ENCODE peak calls at places on chromosome 22, in six cellular contexts. One of them, this sample, is unnamed.
A peak's percentile ranks its signal among the peaks of the same experiment; 100 is the strongest.

GRCh38 chr22:32202539-32203180 is 2.2 kb downstream of the RFPL2 start:
- DNase-seq in AG09319: no peak
- DNase-seq in transverse colon: peak; percentile 71
- DNase-seq in H9: peak; percentile 73
- DNase-seq in CD8-positive, alpha-beta T cell: no peak
- DNase-seq in osteocyte: no peak
- DNase-seq in this sample: peak; percentile 62

GRCh38 chr22:40257979-40258378 is 80.3 kb downstream of the TNRC6B start:
- DNase-seq in AG09319: no peak
- DNase-seq in transverse colon: no peak
- DNase-seq in H9: no peak
- DNase-seq in CD8-positive, alpha-beta T cell: no peak
- DNase-seq in osteocyte: no peak
- DNase-seq in this sample: no peak

GRCh38 chr22:38314992-38315800 is 2.0 kb downstream of the CSNK1E start:
- DNase-seq in AG09319: no peak
- DNase-seq in transverse colon: peak; percentile 41
- DNase-seq in H9: no peak
- DNase-seq in CD8-positive, alpha-beta T cell: no peak
- DNase-seq in osteocyte: no peak
- DNase-seq in this sample: no peak

GRCh38 chr22:32926600-32926999 is 125.1 kb downstream of the TIMP3 start:
- DNase-seq in AG09319: no peak
- DNase-seq in transverse colon: no peak
- DNase-seq in H9: peak; percentile 48
- DNase-seq in CD8-positive, alpha-beta T cell: no peak
- DNase-seq in osteocyte: no peak
- DNase-seq in this sample: peak; percentile 29

GRCh38 chr22:24068717-24069116 is 57.6 kb downstream of the CABIN1 start:
- DNase-seq in AG09319: no peak
- DNase-seq in transverse colon: no peak
- DNase-seq in H9: no peak
- DNase-seq in CD8-positive, alpha-beta T cell: no peak
- DNase-seq in osteocyte: no peak
- DNase-seq in this sample: no peak

GRCh38 chr22:32407332-32407731 is 4.7 kb downstream of the RTCB start:
- DNase-seq in AG09319: no peak
- DNase-seq in transverse colon: no peak
- DNase-seq in H9: no peak
- DNase-seq in CD8-positive, alpha-beta T cell: no peak
- DNase-seq in osteocyte: no peak
- DNase-seq in this sample: no peak

GRCh38 chr22:28398355-28398754 is 281.3 kb downstream of the TTC28 start:
- DNase-seq in AG09319: no peak
- DNase-seq in transverse colon: no peak
- DNase-seq in H9: no peak
- DNase-seq in CD8-positive, alpha-beta T cell: no peak
- DNase-seq in osteocyte: no peak
- DNase-seq in this sample: no peak

GRCh38 chr22:47091241-47091691 is 328.8 kb downstream of the TBC1D22A start:
- DNase-seq in AG09319: peak; percentile 1
- DNase-seq in transverse colon: no peak
- DNase-seq in H9: no peak
- DNase-seq in CD8-positive, alpha-beta T cell: no peak
- DNase-seq in osteocyte: no peak
- DNase-seq in this sample: no peak

GRCh38 chr22:28817919-28818859 is 17.8 kb upstream of the XBP1 start:
- DNase-seq in AG09319: no peak
- DNase-seq in transverse colon: peak; percentile 66
- DNase-seq in H9: no peak
- DNase-seq in CD8-positive, alpha-beta T cell: no peak
- DNase-seq in osteocyte: no peak
- DNase-seq in this sample: no peak

GRCh38 chr22:33656808-33657628 is 263.3 kb downstream of the LARGE1 start:
- DNase-seq in AG09319: no peak
- DNase-seq in transverse colon: no peak
- DNase-seq in H9: no peak
- DNase-seq in CD8-positive, alpha-beta T cell: no peak
- DNase-seq in osteocyte: no peak
- DNase-seq in this sample: no peak

GRCh38 chr22:20634560-20635226 is 127.3 kb downstream of the MED15 start:
- DNase-seq in AG09319: no peak
- DNase-seq in transverse colon: no peak
- DNase-seq in H9: no peak
- DNase-seq in CD8-positive, alpha-beta T cell: no peak
- DNase-seq in osteocyte: no peak
- DNase-seq in this sample: no peak
- TF ChIP-seq CTCF in AG09319: no peak
- TF ChIP-seq CTCF in transverse colon: no peak
- TF ChIP-seq CTCF in H9: no peak
- TF ChIP-seq CTCF in CD8-positive, alpha-beta T cell: no peak
- TF ChIP-seq CTCF in osteocyte: no peak
- TF ChIP-seq CTCF in this sample: no peak

GRCh38 chr22:22753526-22754267 is 109.3 kb downstream of the GGTLC2 start:
- DNase-seq in AG09319: no peak
- DNase-seq in transverse colon: peak; percentile 79
- DNase-seq in H9: peak; percentile 86
- DNase-seq in CD8-positive, alpha-beta T cell: peak; percentile 76
- DNase-seq in osteocyte: peak; percentile 82
- DNase-seq in this sample: peak; percentile 73
- TF ChIP-seq CTCF in AG09319: peak; percentile 56
- TF ChIP-seq CTCF in transverse colon: peak; percentile 63
- TF ChIP-seq CTCF in H9: peak; percentile 77
- TF ChIP-seq CTCF in CD8-positive, alpha-beta T cell: peak; percentile 70
- TF ChIP-seq CTCF in osteocyte: peak; percentile 55
- TF ChIP-seq CTCF in this sample: peak; percentile 59

GRCh38 chr22:20439928-20440575 is 2.4 kb upstream of the SCARF2 start:
- DNase-seq in AG09319: no peak
- DNase-seq in transverse colon: no peak
- DNase-seq in H9: no peak
- DNase-seq in CD8-positive, alpha-beta T cell: no peak
- DNase-seq in osteocyte: no peak
- DNase-seq in this sample: no peak

GRCh38 chr22:20439556-20439927 is 1.9 kb upstream of the SCARF2 start:
- DNase-seq in AG09319: no peak
- DNase-seq in transverse colon: no peak
- DNase-seq in H9: no peak
- DNase-seq in CD8-positive, alpha-beta T cell: no peak
- DNase-seq in osteocyte: no peak
- DNase-seq in this sample: no peak

GRCh38 chr22:20438066-20438677 is 547 bp upstream of the SCARF2 start:
- DNase-seq in AG09319: no peak
- DNase-seq in transverse colon: no peak
- DNase-seq in H9: peak; percentile 57
- DNase-seq in CD8-positive, alpha-beta T cell: no peak
- DNase-seq in osteocyte: no peak
- DNase-seq in this sample: no peak

GRCh38 chr22:20437253-20438065 is at the start of gene SCARF2:
- DNase-seq in AG09319: no peak
- DNase-seq in transverse colon: peak; percentile 37
- DNase-seq in H9: peak; percentile 70
- DNase-seq in CD8-positive, alpha-beta T cell: no peak
- DNase-seq in osteocyte: no peak
- DNase-seq in this sample: peak; percentile 85

GRCh38 chr22:20438678-20439492 is 1.3 kb upstream of the SCARF2 start:
- DNase-seq in AG09319: no peak
- DNase-seq in transverse colon: no peak
- DNase-seq in H9: peak; percentile 57
- DNase-seq in CD8-positive, alpha-beta T cell: no peak
- DNase-seq in osteocyte: no peak
- DNase-seq in this sample: no peak
- TF ChIP-seq CTCF in AG09319: peak; percentile 48
- TF ChIP-seq CTCF in transverse colon: no peak
- TF ChIP-seq CTCF in H9: peak; percentile 49
- TF ChIP-seq CTCF in CD8-positive, alpha-beta T cell: no peak
- TF ChIP-seq CTCF in osteocyte: peak; percentile 34
- TF ChIP-seq CTCF in this sample: no peak

DNA sequence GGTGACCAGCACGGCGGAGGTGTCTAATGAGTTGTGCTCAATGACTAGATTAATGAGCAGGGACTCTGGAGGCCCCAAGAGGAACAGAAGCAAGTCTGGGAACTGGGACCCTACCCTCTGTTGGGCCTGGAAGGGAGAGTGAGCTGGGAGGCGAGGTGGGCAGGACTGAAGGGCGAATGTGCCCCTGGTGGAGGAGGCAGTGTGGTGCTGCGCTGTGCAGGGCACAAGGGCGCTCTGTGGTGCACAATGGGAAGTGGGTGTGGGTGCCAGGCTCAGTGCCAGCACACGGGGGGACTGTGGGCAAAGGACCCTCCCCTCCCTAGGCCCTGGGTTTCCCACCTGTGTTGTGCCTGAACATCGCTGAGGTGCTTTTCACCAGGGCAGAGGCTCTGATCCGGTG is 57.5 kb upstream of the TTLL12 start:
- DNase-seq in AG09319: no peak
- DNase-seq in transverse colon: no peak
- DNase-seq in H9: no peak
- DNase-seq in CD8-positive, alpha-beta T cell: no peak
- DNase-seq in osteocyte: no peak
- DNase-seq in this sample: no peak
- TF ChIP-seq CTCF in AG09319: no peak
- TF ChIP-seq CTCF in transverse colon: no peak
- TF ChIP-seq CTCF in H9: no peak
- TF ChIP-seq CTCF in CD8-positive, alpha-beta T cell: no peak
- TF ChIP-seq CTCF in osteocyte: no peak
- TF ChIP-seq CTCF in this sample: no peak

GRCh38 chr22:20205964-20206708 is 55.3 kb upstream of the CCDC188 start:
- DNase-seq in AG09319: peak; percentile 57
- DNase-seq in transverse colon: peak; percentile 78
- DNase-seq in H9: peak; percentile 69
- DNase-seq in CD8-positive, alpha-beta T cell: peak; percentile 68
- DNase-seq in osteocyte: no peak
- DNase-seq in this sample: no peak
- TF ChIP-seq CTCF in AG09319: no peak
- TF ChIP-seq CTCF in transverse colon: no peak
- TF ChIP-seq CTCF in H9: no peak
- TF ChIP-seq CTCF in CD8-positive, alpha-beta T cell: no peak
- TF ChIP-seq CTCF in osteocyte: no peak
- TF ChIP-seq CTCF in this sample: no peak

GRCh38 chr22:17780741-17781318 is 6.6 kb upstream of the BID start:
- DNase-seq in AG09319: no peak
- DNase-seq in transverse colon: no peak
- DNase-seq in H9: no peak
- DNase-seq in CD8-positive, alpha-beta T cell: no peak
- DNase-seq in osteocyte: no peak
- DNase-seq in this sample: no peak
- TF ChIP-seq CTCF in AG09319: no peak
- TF ChIP-seq CTCF in transverse colon: no peak
- TF ChIP-seq CTCF in H9: no peak
- TF ChIP-seq CTCF in CD8-positive, alpha-beta T cell: no peak
- TF ChIP-seq CTCF in osteocyte: no peak
- TF ChIP-seq CTCF in this sample: no peak

This sample was measured in nephron progenitor cell.